ENCODE peak calls at places on chromosomes 5 and 9, in four cellular contexts. Z is OCI-LY7, T is IMR-90, C is brain microvascular endothelial cell. I is an unnamed sample.

GRCh38 chr9:124000161-124000783 is 11.3 kb upstream of the LHX2 start:
- DNase-seq in C (no peak), Z (no peak), T (no peak), I (no peak)

GRCh38 chr5:149959406-149960236 is 937 bp upstream of the SLC26A2 start:
- DNase-seq in C (peak; percentile 69), T (peak; percentile 58), Z (peak; percentile 49), I (peak; percentile 41)

GRCh38 chr9:124654431-124654830 is 116.7 kb downstream of the NR6A1 start:
- DNase-seq in Z (no peak), C (no peak), T (no peak), I (no peak)

GRCh38 chr5:159463590-159464321 is 133.5 kb upstream of the IL12B start:
- DNase-seq in C (peak; percentile 67), Z (no peak), T (peak; percentile 35), I (no peak)

GRCh38 chr9:137217276-137218211 is 4.5 kb downstream of the RNF208 start:
- DNase-seq in T (no peak), C (no peak), Z (no peak), I (no peak)

GRCh38 chr5:72244862-72245371 is 75.1 kb downstream of the MRPS27 start:
- DNase-seq in T (peak; percentile 61), C (peak; percentile 56), Z (peak; percentile 36), I (no peak)

GRCh38 chr5:127041571-127041970 is 11.2 kb upstream of the MARCHF3 start:
- DNase-seq in C (no peak), T (peak; percentile 60), Z (no peak), I (no peak)

GRCh38 chr9:5586391-5586802 is 42.5 kb upstream of the RIC1 start:
- DNase-seq in Z (peak; percentile 49), T (peak; percentile 79), C (peak; percentile 11), I (no peak)

GRCh38 chr5:16544607-16545374 is 72.0 kb downstream of the RETREG1 start:
- DNase-seq in C (no peak), T (peak; percentile 34), Z (no peak), I (no peak)

GRCh38 chr5:151708126-151708525 is 21.4 kb upstream of the SPARC start:
- DNase-seq in C (no peak), Z (no peak), T (no peak), I (no peak)

GRCh38 chr9:36905101-36906066 is 128.7 kb downstream of the PAX5 start:
- DNase-seq in T (no peak), C (no peak), Z (no peak), I (no peak)

GRCh38 chr5:997001-997474 is 11.6 kb upstream of the NKD2 start:
- DNase-seq in Z (no peak), C (no peak), T (no peak), I (no peak)

GRCh38 chr5:33441241-33441844 is 578 bp downstream of the TARS1 start:
- DNase-seq in C (peak; percentile 76), Z (peak; percentile 54), T (peak; percentile 73), I (no peak)

GRCh38 chr5:151591144-151591819 is at the start of gene FAT2:
- DNase-seq in T (no peak), Z (no peak), C (no peak), I (no peak)

GRCh38 chr9:128419061-128419925 is 1.4 kb upstream of the CERCAM start:
- DNase-seq in T (peak; percentile 30), C (no peak), Z (no peak), I (no peak)

GRCh38 chr5:97623441-97623840 is 440.4 kb upstream of the RIOK2 start:
- DNase-seq in T (no peak), Z (no peak), C (no peak), I (no peak)

GRCh38 chr9:112308576-112308975 is 24.8 kb downstream of the PTBP3 start:
- DNase-seq in C (no peak), Z (no peak), T (peak; percentile 10), I (no peak)

GRCh38 chr9:893843-894420 is 52.4 kb downstream of the DMRT1 start:
- DNase-seq in T (peak; percentile 49), C (peak; percentile 40), Z (peak; percentile 81), I (peak; percentile 8)

GRCh38 chr5:168047669-168048111 is 243.8 kb upstream of the WWC1 start:
- DNase-seq in Z (no peak), C (no peak), T (no peak), I (no peak)

GRCh38 chr5:109589239-109589638 is 100.5 kb upstream of the MAN2A1 start:
- DNase-seq in Z (no peak), C (no peak), T (no peak), I (no peak)

GRCh38 chr5:142584843-142585242 is 101.0 kb downstream of the FGF1 start:
- DNase-seq in Z (no peak), C (no peak), T (no peak), I (no peak)

GRCh38 chr9:112703304-112703703 is 14.6 kb downstream of the INIP start:
- DNase-seq in C (no peak), T (no peak), Z (no peak), I (no peak)

GRCh38 chr5:91111473-91112238 is 271.5 kb downstream of the ARRDC3 start:
- DNase-seq in T (no peak), Z (no peak), C (no peak), I (no peak)

GRCh38 chr9:122446819-122447484 is 30.8 kb downstream of the OR1J1 start:
- DNase-seq in C (peak; percentile 88), Z (no peak), T (peak; percentile 92), I (no peak)

GRCh38 chr9:84139296-84140100 is 158.9 kb downstream of the RMI1 start:
- DNase-seq in Z (peak; percentile 21), T (peak; percentile 12), C (no peak), I (no peak)

GRCh38 chr9:20981486-20981885 is 50.0 kb downstream of the HACD4 start:
- DNase-seq in Z (no peak), C (peak; percentile 53), T (peak; percentile 88), I (no peak)

GRCh38 chr5:137761020-137761516 is 6.9 kb upstream of the HNRNPA0 start:
- DNase-seq in C (no peak), T (no peak), Z (no peak), I (peak; percentile 24)

GRCh38 chr9:14824481-14824880 is 85.7 kb downstream of the FREM1 start:
- DNase-seq in C (no peak), Z (peak; percentile 3), T (no peak), I (no peak)

GRCh38 chr5:136021016-136021405 is 7.8 kb upstream of the TGFBI start:
- DNase-seq in C (peak; percentile 63), T (peak; percentile 78), Z (no peak), I (no peak)

GRCh38 chr5:85760519-85760918 is 857.2 kb upstream of the COX7C start:
- DNase-seq in C (no peak), Z (no peak), T (no peak), I (no peak)

GRCh38 chr5:76867827-76868693 is 18.2 kb downstream of the S100Z start:
- DNase-seq in T (peak; percentile 73), C (peak; percentile 75), Z (peak; percentile 85), I (no peak)

GRCh38 chr5:126000533-126000932 is 422.7 kb upstream of the GRAMD2B start:
- DNase-seq in C (no peak), Z (no peak), T (no peak), I (no peak)

GRCh38 chr9:76866689-76867088 is 39.2 kb downstream of the PRUNE2 start:
- DNase-seq in Z (no peak), T (peak; percentile 95), C (peak; percentile 83), I (peak; percentile 40)

GRCh38 chr5:74643160-74643562 is 2.6 kb upstream of the ENC1 start:
- DNase-seq in C (peak; percentile 95), Z (no peak), T (peak; percentile 96), I (peak; percentile 96)

GRCh38 chr5:7578056-7578455 is 182.1 kb downstream of the ADCY2 start:
- DNase-seq in Z (no peak), T (no peak), C (no peak), I (no peak)

GRCh38 chr5:146667633-146668032 is 151.6 kb upstream of the GPR151 start:
- DNase-seq in C (peak; percentile 2), Z (no peak), T (peak; percentile 47), I (peak; percentile 40)

GRCh38 chr9:111916234-111916645 is 19.6 kb downstream of the UGCG start:
- DNase-seq in T (no peak), Z (no peak), C (no peak), I (no peak)

GRCh38 chr5:10288600-10289213 is 19.0 kb downstream of the CMBL start:
- DNase-seq in C (no peak), T (no peak), Z (peak; percentile 91), I (no peak)

GRCh38 chr5:96024683-96025475 is 63.2 kb upstream of the ELL2 start:
- DNase-seq in C (no peak), Z (no peak), T (no peak), I (no peak)

GRCh38 chr9:70322096-70322495 is 63.3 kb downstream of the SMC5 start:
- DNase-seq in T (no peak), Z (no peak), C (no peak), I (no peak)

DNA sequence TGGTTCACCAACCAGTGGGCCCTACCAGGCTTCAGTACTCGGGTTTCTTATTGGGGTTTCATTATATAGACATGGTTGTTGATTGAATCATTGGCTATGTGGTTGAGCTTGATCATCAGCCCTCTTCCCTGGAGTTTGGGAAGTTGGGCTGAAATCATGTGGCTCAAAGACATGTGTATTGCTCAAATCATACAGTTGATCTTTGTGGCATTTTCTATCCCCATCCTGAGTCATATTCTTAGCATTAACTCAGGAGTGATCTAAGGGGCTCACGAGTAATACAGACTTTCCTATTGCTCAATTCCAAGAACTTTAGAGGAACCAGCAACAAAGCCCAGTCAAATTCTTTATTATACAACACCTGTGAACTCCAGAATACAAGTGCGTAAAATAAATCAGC is 66.2 kb downstream of the SMC5 start:
- DNase-seq in Z (no peak), T (peak; percentile 89), C (no peak), I (peak; percentile 26)
- H3K27ac ChIP-seq in Z (no peak overlapping the region), T (no peak overlapping the region), C (no peak overlapping the region), I (no peak overlapping the region)

GRCh38 chr9:120388000-120388855 is 191.7 kb downstream of the CDK5RAP2 start:
- DNase-seq in C (no peak), Z (no peak), T (no peak), I (no peak)

GRCh38 chr9:120387257-120387999 is 192.5 kb downstream of the CDK5RAP2 start:
- DNase-seq in C (no peak), Z (no peak), T (no peak), I (no peak)

GRCh38 chr9:120389867-120390266 is 190.1 kb downstream of the CDK5RAP2 start:
- DNase-seq in Z (no peak), T (no peak), C (no peak), I (no peak)

GRCh38 chr9:120390637-120391190 is 189.3 kb downstream of the CDK5RAP2 start:
- DNase-seq in T (no peak), C (no peak), Z (no peak), I (no peak)

GRCh38 chr9:120389300-120389699 is 190.7 kb downstream of the CDK5RAP2 start:
- DNase-seq in Z (no peak), T (no peak), C (no peak), I (no peak)
- H3K27ac ChIP-seq in Z (no peak overlapping the region), T (no peak overlapping the region), C (no peak overlapping the region), I (no peak overlapping the region)

GRCh38 chr5:173920866-173921265 is 32.7 kb downstream of the CPEB4 start:
- DNase-seq in Z (no peak), T (peak; percentile 21), C (no peak), I (no peak)
- H3K27ac ChIP-seq in Z (no peak overlapping the region), T (no peak overlapping the region), C (peak overlapping the region; percentile 91), I (peak overlapping the region; percentile 92)

GRCh38 chr9:4501147-4501507 is 10.9 kb downstream of the SLC1A1 start:
- DNase-seq in Z (no peak), C (no peak), T (no peak), I (no peak)
- H3K27ac ChIP-seq in Z (no peak overlapping the region), C (no peak overlapping the region), T (no peak overlapping the region), I (no peak overlapping the region)

GRCh38 chr9:126393876-126394275 is 67.2 kb downstream of the MVB12B start:
- DNase-seq in T (peak; percentile 78), C (no peak), Z (no peak), I (no peak)
- H3K27ac ChIP-seq in T (no peak overlapping the region), C (no peak overlapping the region), Z (no peak overlapping the region), I (no peak overlapping the region)

I was measured in epithelial cell of prostate.